ENCODE peak calls at places on chromosomes 5 and 9, in six cellular contexts. R is AG10803, H is esophagus squamous epithelium, S is COR-L47, X is non-pigmented ciliary epithelial cell, P is GM04504. Y is an unnamed sample.

GRCh38 chr9:26163931-26164330 is 485.7 kb upstream of the TUSC1 start:
- DNase-seq in R (peak), H (no peak), X (peak), S (no peak), P (no peak), Y (no peak)

GRCh38 chr9:134320195-134320885 is 5.9 kb upstream of the RXRA start:
- DNase-seq in X (no peak), R (no peak), H (no peak), S (no peak), P (no peak), Y (no peak)

GRCh38 chr5:132750471-132751230 is 3.4 kb downstream of the CCNI2 start:
- DNase-seq in P (no peak), H (no peak), X (no peak), R (no peak), S (no peak), Y (no peak)

GRCh38 chr9:20603524-20604268 is 18.6 kb downstream of the MLLT3 start:
- DNase-seq in P (no peak), S (peak), H (no peak), R (no peak), X (no peak), Y (no peak)

GRCh38 chr9:137544176-137544755 is 5.9 kb downstream of the PNPLA7 start:
- DNase-seq in P (no peak), H (no peak), X (no peak), S (no peak), R (peak), Y (no peak)

GRCh38 chr5:54676466-54676865 is 158.9 kb downstream of the SNX18 start:
- DNase-seq in P (no peak), X (no peak), S (no peak), H (no peak), R (no peak), Y (no peak)

GRCh38 chr9:37002413-37003217 is 31.5 kb downstream of the PAX5 start:
- DNase-seq in S (no peak), R (no peak), X (no peak), H (no peak), P (no peak), Y (no peak)

GRCh38 chr5:116229131-116229530 is 144.3 kb downstream of the COMMD10 start:
- DNase-seq in R (no peak), S (no peak), P (no peak), X (no peak), H (no peak), Y (no peak)

GRCh38 chr5:115831163-115831768 is 10.1 kb downstream of the ATG12 start:
- DNase-seq in X (no peak), S (peak), R (peak), H (no peak), P (no peak), Y (no peak)

GRCh38 chr9:9752722-9753121 is 860.1 kb downstream of the PTPRD start:
- DNase-seq in R (no peak), S (no peak), P (no peak), H (no peak), X (no peak), Y (no peak)

GRCh38 chr9:123111977-123112869 is 78.8 kb downstream of the GPR21 start:
- DNase-seq in H (no peak), R (no peak), P (no peak), X (no peak), S (no peak), Y (no peak)

GRCh38 chr9:21583628-21584027 is 101.5 kb upstream of the IFNE start:
- DNase-seq in H (no peak), P (no peak), S (no peak), R (peak), X (no peak), Y (no peak)

GRCh38 chr9:69273162-69273561 is 51.9 kb upstream of the ENTREP1 start:
- DNase-seq in H (no peak), R (no peak), P (no peak), X (no peak), S (no peak), Y (no peak)

GRCh38 chr5:175657593-175658271 is at the start of gene HRH2:
- DNase-seq in H (no peak), P (no peak), S (no peak), X (no peak), R (no peak), Y (no peak)

GRCh38 chr5:57317341-57317740 is 143.5 kb downstream of the GPBP1 start:
- DNase-seq in P (no peak), S (no peak), R (no peak), H (no peak), X (no peak), Y (no peak)

GRCh38 chr9:84140535-84141101 is 160.0 kb downstream of the RMI1 start:
- DNase-seq in S (peak), P (no peak), H (no peak), R (no peak), X (no peak), Y (no peak)

GRCh38 chr9:89550516-89550915 is 52.6 kb upstream of the SEMA4D start:
- DNase-seq in X (no peak), H (no peak), S (no peak), R (no peak), P (no peak), Y (no peak)

GRCh38 chr5:82165740-82166530 is 112.2 kb downstream of the RPS23 start:
- DNase-seq in R (peak), X (peak), S (peak), H (peak), P (peak), Y (peak)

GRCh38 chr9:21993893-21994525 is at the start of gene CDKN2A:
- DNase-seq in R (peak), X (no peak), S (peak), H (no peak), P (no peak), Y (no peak)

GRCh38 chr5:150009671-150010387 is 9.3 kb downstream of the HMGXB3 start:
- DNase-seq in R (no peak), H (no peak), S (no peak), P (no peak), X (no peak), Y (no peak)

GRCh38 chr5:8906303-8906967 is 639.4 kb downstream of the SEMA5A start:
- DNase-seq in X (no peak), P (no peak), S (no peak), H (no peak), R (peak), Y (no peak)

GRCh38 chr5:86570427-86571083 is 47.2 kb upstream of the COX7C start:
- DNase-seq in S (no peak), H (no peak), R (no peak), X (no peak), P (no peak), Y (no peak)

GRCh38 chr5:139232161-139232724 is 34.1 kb upstream of the SIL1 start:
- DNase-seq in P (no peak), H (no peak), R (peak), X (no peak), S (no peak), Y (no peak)

Y was measured in NT2/D1.